ENCODE peak calls at places on chromosomes 7 and 10, in six cellular contexts. G, I, U, J, N and Q are unnamed samples.

GRCh38 chr7:76296743-76297740 is 5.4 kb upstream of the HSPB1 start:
- DNase-seq in U (peak), N (peak), J (peak), I (no peak), G (no peak), Q (no peak)

GRCh38 chr7:5183899-5184298 is 6.1 kb upstream of the WIPI2 start:
- DNase-seq in J (no peak), I (no peak), N (no peak), G (no peak), U (no peak), Q (no peak)

GRCh38 chr7:55435466-55435865 is 70.3 kb downstream of the LANCL2 start:
- DNase-seq in U (no peak), I (no peak), J (no peak), N (no peak), G (no peak), Q (no peak)

GRCh38 chr10:110600487-110601101 is 33.1 kb downstream of the SMC3 start:
- DNase-seq in U (peak), I (no peak), G (no peak), J (no peak), N (peak), Q (peak)

GRCh38 chr10:110802551-110803238 is 69.0 kb upstream of the PDCD4 start:
- DNase-seq in J (peak), G (peak), U (no peak), I (peak), N (peak), Q (no peak)

GRCh38 chr7:1029637-1030443 is 14.5 kb upstream of the GPR146 start:
- DNase-seq in N (no peak), G (no peak), I (no peak), U (no peak), J (no peak), Q (no peak)

GRCh38 chr10:51397695-51398094 is 301.7 kb downstream of the CSTF2T start:
- DNase-seq in I (no peak), J (peak), U (peak), N (peak), G (peak), Q (peak)

GRCh38 chr10:117074621-117075020 is 63.4 kb downstream of the VAX1 start:
- DNase-seq in U (peak), I (no peak), G (no peak), N (no peak), J (peak), Q (no peak)

GRCh38 chr10:118832242-118832651 is 77.5 kb upstream of the CACUL1 start:
- DNase-seq in I (peak), J (peak), U (no peak), G (peak), N (peak), Q (no peak)

GRCh38 chr7:55552320-55553086 is 19.8 kb downstream of the VOPP1 start:
- DNase-seq in G (no peak), N (peak), I (peak), U (peak), J (peak), Q (no peak)

GRCh38 chr10:46551701-46552525 is 4.5 kb downstream of the GPRIN2 start:
- DNase-seq in G (peak), U (no peak), J (peak), N (no peak), I (no peak), Q (no peak)

GRCh38 chr10:132627736-132628512 is 90.3 kb downstream of the INPP5A start:
- DNase-seq in J (no peak), G (peak), N (peak), U (no peak), I (no peak), Q (no peak)

GRCh38 chr7:115047968-115048720 is 126.2 kb downstream of the MDFIC start:
- DNase-seq in U (no peak), J (no peak), I (no peak), G (no peak), N (peak), Q (no peak)

GRCh38 chr10:8778713-8779112 is 724.2 kb downstream of the GATA3 start:
- DNase-seq in J (no peak), U (peak), N (no peak), I (no peak), G (no peak), Q (no peak)

GRCh38 chr7:936131-937054 is 18.1 kb downstream of the ADAP1 start:
- DNase-seq in G (peak), U (peak), N (no peak), I (no peak), J (no peak), Q (peak)

GRCh38 chr10:75599875-75600648 is 168.6 kb downstream of the LRMDA start:
- DNase-seq in N (no peak), U (no peak), G (no peak), I (no peak), J (no peak), Q (no peak)

GRCh38 chr7:33310546-33310945 is 181.2 kb downstream of the BBS9 start:
- DNase-seq in I (no peak), U (peak), G (no peak), N (no peak), J (no peak), Q (no peak)

GRCh38 chr10:33155720-33156638 is 178.5 kb downstream of the NRP1 start:
- DNase-seq in U (peak), G (no peak), J (no peak), N (peak), I (no peak), Q (peak)

GRCh38 chr10:54903770-54904169 is 102.7 kb upstream of the PCDH15 start:
- DNase-seq in U (no peak), G (no peak), N (no peak), I (no peak), J (no peak), Q (no peak)

GRCh38 chr7:33623267-33623666 is 282.1 kb upstream of the BMPER start:
- DNase-seq in G (no peak), I (no peak), U (no peak), N (no peak), J (no peak), Q (no peak)

GRCh38 chr7:127870231-127870907 is 160.9 kb downstream of the LRRC4 start:
- DNase-seq in G (no peak), I (no peak), U (no peak), J (no peak), N (no peak), Q (no peak)

GRCh38 chr10:132547421-132547861 is 9.9 kb downstream of the INPP5A start:
- DNase-seq in N (no peak), U (no peak), I (no peak), J (no peak), G (no peak), Q (no peak)

GRCh38 chr10:130244031-130244927 is 108.1 kb downstream of the GLRX3 start:
- DNase-seq in I (no peak), J (no peak), N (no peak), G (no peak), U (no peak), Q (no peak)

GRCh38 chr7:157605638-157606037 is 268.8 kb downstream of the DNAJB6 start:
- DNase-seq in I (no peak), G (no peak), N (no peak), J (no peak), U (no peak), Q (no peak)

GRCh38 chr7:135970045-135970444 is 7.1 kb downstream of the MTPN start:
- DNase-seq in G (no peak), J (no peak), U (no peak), N (no peak), I (no peak), Q (no peak)

GRCh38 chr7:155216475-155217272 is 81.0 kb upstream of the INSIG1 start:
- DNase-seq in G (no peak), N (peak), J (no peak), U (peak), I (no peak), Q (no peak)

GRCh38 chr7:6330657-6331056 is 58.2 kb upstream of the CYTH3 start:
- DNase-seq in U (no peak), J (no peak), N (no peak), G (no peak), I (no peak), Q (no peak)

GRCh38 chr7:22662031-22662430 is 65.0 kb upstream of the IL6 start:
- DNase-seq in J (no peak), N (no peak), I (no peak), G (no peak), U (no peak), Q (no peak)

GRCh38 chr7:47688311-47689100 is 106.6 kb upstream of the TNS3 start:
- DNase-seq in G (no peak), I (no peak), N (no peak), J (no peak), U (no peak), Q (no peak)

GRCh38 chr10:134743-135600 is at the start of gene ZMYND11:
- DNase-seq in U (peak), N (peak), G (peak), I (no peak), J (peak), Q (peak)

GRCh38 chr10:22597142-22597541 is 117.2 kb downstream of the PIP4K2A start:
- DNase-seq in G (no peak), I (no peak), J (no peak), U (no peak), N (peak), Q (no peak)